ENCODE peak calls at places on chromosomes 11 and 22, in five cellular contexts. X is lower leg skin, W is PC-3, T is K562, Y is spleen. J is an unnamed sample.

GRCh38 chr11:17812286-17813187 is 78.0 kb downstream of the KCNC1 start:
- DNase-seq in X (no peak), W (peak; percentile 40), T (no peak), Y (no peak), J (no peak)

GRCh38 chr11:126400019-126400962 is 44.8 kb downstream of the ST3GAL4 start:
- DNase-seq in X (no peak), W (no peak), T (no peak), Y (no peak), J (no peak)

GRCh38 chr22:21811982-21812381 is 55.5 kb downstream of the MAPK1 start:
- DNase-seq in X (no peak), W (no peak), T (no peak), Y (no peak), J (no peak)

GRCh38 chr11:19398772-19399542 is 158.2 kb upstream of the E2F8 start:
- DNase-seq in X (no peak), W (peak; percentile 88), T (no peak), Y (no peak), J (peak; percentile 98)

GRCh38 chr11:72209101-72209500 is 7.5 kb upstream of the FOLR2 start:
- DNase-seq in X (peak; percentile 73), W (no peak), T (no peak), Y (no peak), J (no peak)

GRCh38 chr22:46581580-46582244 is 38.5 kb upstream of the GRAMD4 start:
- DNase-seq in X (peak; percentile 81), W (no peak), T (no peak), Y (peak; percentile 74), J (no peak)

GRCh38 chr11:102990145-102990544 is 34.6 kb upstream of the MMP13 start:
- DNase-seq in X (no peak), W (peak; percentile 78), T (no peak), Y (no peak), J (no peak)

GRCh38 chr11:59262419-59262818 is 49.7 kb upstream of the MPEG1 start:
- DNase-seq in X (no peak), W (no peak), T (no peak), Y (no peak), J (no peak)

GRCh38 chr11:68550485-68550817 is 89.9 kb downstream of the PPP6R3 start:
- DNase-seq in X (no peak), W (no peak), T (no peak), Y (no peak), J (peak; percentile 29)

GRCh38 chr11:112174789-112175595 is at the start of gene BCO2:
- DNase-seq in X (peak; percentile 91), W (peak; percentile 84), T (peak; percentile 57), Y (peak; percentile 80), J (peak; percentile 69)

GRCh38 chr11:70763606-70764005 is 365.3 kb downstream of the CTTN start:
- DNase-seq in X (no peak), W (peak; percentile 87), T (no peak), Y (no peak), J (peak; percentile 19)

GRCh38 chr11:95647355-95647754 is 142.2 kb downstream of the FAM76B start:
- DNase-seq in X (no peak), W (no peak), T (no peak), Y (no peak), J (peak; percentile 82)

DNA sequence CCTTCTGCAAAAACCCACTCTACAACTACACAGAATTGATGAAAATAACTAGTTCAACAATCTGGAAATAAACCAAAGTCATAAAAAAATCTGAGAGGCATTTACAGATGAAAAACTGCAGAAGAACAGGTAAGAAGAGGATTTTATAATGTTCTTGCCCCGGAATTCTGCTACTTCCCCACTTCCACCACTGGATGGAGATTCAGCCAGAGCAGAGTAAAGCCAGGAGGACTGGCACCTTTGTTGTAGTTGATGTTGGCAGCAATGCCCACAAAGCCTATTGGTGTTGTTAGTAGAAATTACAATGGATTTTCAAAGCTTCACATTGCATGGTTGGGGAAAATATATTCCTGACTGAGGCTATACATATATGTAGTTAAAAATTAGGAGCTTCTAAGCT is 640.2 kb downstream of the LRRC4C start:
- DNase-seq in X (no peak), W (no peak), T (no peak), Y (no peak), J (no peak)
- TF ChIP-seq CTCF in X (no peak), W (no peak), T (no peak), Y (no peak), J (no peak)

GRCh38 chr11:77435972-77436371 is 37.9 kb downstream of the PAK1 start:
- DNase-seq in X (no peak), W (no peak), T (no peak), Y (no peak), J (no peak)
- H3K4me3 ChIP-seq in X (no peak overlapping the region), W (no peak overlapping the region), T (no peak overlapping the region), Y (no peak overlapping the region), J (no peak overlapping the region)

GRCh38 chr11:1395773-1396374 is 6.1 kb downstream of the BRSK2 start:
- DNase-seq in X (no peak), W (no peak), T (no peak), Y (no peak), J (no peak)

GRCh38 chr11:1397146-1397861 is 7.6 kb downstream of the BRSK2 start:
- DNase-seq in X (no peak), W (no peak), T (no peak), Y (no peak), J (no peak)

GRCh38 chr11:1396375-1396841 is 6.7 kb downstream of the BRSK2 start:
- DNase-seq in X (no peak), W (no peak), T (no peak), Y (no peak), J (no peak)

GRCh38 chr11:1393038-1393710 is 3.4 kb downstream of the BRSK2 start:
- DNase-seq in X (no peak), W (no peak), T (no peak), Y (no peak), J (no peak)

DNA sequence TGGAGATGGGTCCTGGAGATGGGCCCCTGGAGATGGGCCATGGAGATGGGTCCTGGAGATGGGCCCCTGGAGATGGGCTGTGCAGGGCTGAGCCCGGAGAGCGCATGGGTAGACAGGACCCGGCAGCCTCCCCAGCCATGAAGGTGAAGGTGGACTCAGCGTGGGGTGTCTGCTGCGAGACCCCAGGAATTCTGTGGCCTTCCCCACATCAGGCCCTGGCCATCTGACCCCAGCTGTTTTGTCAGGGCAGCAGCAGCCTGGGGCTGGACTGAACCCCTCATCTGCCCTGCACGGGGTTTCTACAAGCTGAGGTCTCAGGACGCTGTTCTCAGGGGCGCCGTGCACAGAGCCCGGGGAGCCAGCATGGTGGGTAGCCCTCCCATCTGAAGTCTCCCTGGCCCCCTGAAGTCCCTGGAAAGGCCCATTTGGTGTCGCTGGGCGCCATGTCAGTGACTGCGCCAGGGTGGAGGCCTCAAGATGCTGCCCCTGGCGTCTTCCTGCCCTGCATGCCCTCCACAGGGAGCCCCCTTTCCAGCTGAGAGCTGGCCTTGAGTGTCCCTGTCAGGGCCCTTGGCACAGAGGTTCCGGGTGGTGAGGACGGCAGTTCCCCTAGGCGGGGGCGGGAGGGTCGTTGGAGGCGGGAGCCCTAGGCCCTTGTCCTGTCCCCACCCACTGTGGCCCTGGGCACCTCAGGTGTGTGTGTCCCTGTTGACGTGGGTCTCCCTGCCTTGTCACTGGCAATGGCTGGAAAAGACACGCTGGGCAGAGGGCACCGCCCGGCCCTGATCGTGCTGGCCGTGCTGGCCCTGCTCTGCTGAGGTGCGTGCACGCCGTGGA is 5.4 kb downstream of the BRSK2 start:
- DNase-seq in X (no peak), W (no peak), T (no peak), Y (no peak), J (no peak)
- TF ChIP-seq CTCF in X (no peak), W (no peak), T (no peak), Y (no peak), J (no peak)

GRCh38 chr11:2893021-2893528 is 7.5 kb upstream of the CDKN1C start:
- DNase-seq in X (no peak), W (no peak), T (no peak), Y (no peak), J (no peak)
- H3K4me3 ChIP-seq in X (no peak overlapping the region), W (peak overlapping the region; percentile 63), T (peak overlapping the region; percentile 34), Y (no peak overlapping the region), J (peak overlapping the region; percentile 44)